ENCODE peak calls at places on chromosomes 13 and 19, in seven cellular contexts. J is transverse colon, E is sigmoid colon, B is suprapubic skin, S is A549, H is upper lobe of left lung, Z is tibial nerve. M is an unnamed sample.

GRCh38 chr13:32426981-32427851 is 714 bp downstream of the N4BP2L1 start:
- DNase-seq in J (peak; percentile 56), E (peak; percentile 83), B (peak; percentile 73), S (no peak), H (peak; percentile 69), Z (peak; percentile 39), M (peak; percentile 75)

GRCh38 chr19:50300814-50301606 is 28.2 kb downstream of the KCNC3 start:
- DNase-seq in J (no peak), E (no peak), B (no peak), S (peak; percentile 81), H (no peak), Z (no peak), M (no peak)

GRCh38 chr13:37175996-37176395 is 70.5 kb upstream of the CSNK1A1L start:
- DNase-seq in J (no peak), E (no peak), B (no peak), S (no peak), H (no peak), Z (peak; percentile 40), M (no peak)

GRCh38 chr19:54518844-54519243 is 16.2 kb downstream of the LAIR2 start:
- DNase-seq in J (no peak), E (no peak), B (no peak), S (no peak), H (no peak), Z (no peak), M (no peak)

GRCh38 chr13:44498969-44499368 is 77.2 kb downstream of the TSC22D1 start:
- DNase-seq in J (no peak), E (no peak), B (no peak), S (no peak), H (no peak), Z (no peak), M (no peak)

GRCh38 chr19:33828266-33829075 is 31.8 kb downstream of the KCTD15 start:
- DNase-seq in J (no peak), E (no peak), B (peak; percentile 34), S (no peak), H (no peak), Z (no peak), M (no peak)

GRCh38 chr19:56566904-56567273 is 379 bp upstream of the ZNF470 start:
- DNase-seq in J (peak; percentile 47), E (peak; percentile 71), B (peak; percentile 66), S (peak; percentile 66), H (peak; percentile 45), Z (peak; percentile 33), M (no peak)

GRCh38 chr19:33956941-33957340 is 160.3 kb downstream of the KCTD15 start:
- DNase-seq in J (no peak), E (no peak), B (no peak), S (no peak), H (no peak), Z (no peak), M (no peak)

GRCh38 chr19:54558339-54558738 is 15.3 kb upstream of the LILRA2 start:
- DNase-seq in J (no peak), E (no peak), B (no peak), S (no peak), H (no peak), Z (no peak), M (no peak)

GRCh38 chr19:47541507-47541906 is 26.6 kb upstream of the NAPA start:
- DNase-seq in J (no peak), E (no peak), B (no peak), S (no peak), H (no peak), Z (no peak), M (no peak)

GRCh38 chr19:4609878-4610511 is 29.3 kb upstream of the TNFAIP8L1 start:
- DNase-seq in J (no peak), E (no peak), B (no peak), S (no peak), H (peak; percentile 42), Z (no peak), M (peak; percentile 44)

GRCh38 chr19:5147971-5148793 is 179.3 kb downstream of the KDM4B start:
- DNase-seq in J (no peak), E (no peak), B (no peak), S (no peak), H (no peak), Z (peak; percentile 24), M (peak; percentile 17)

GRCh38 chr19:56525214-56525860 is 13.4 kb upstream of the ZFP28 start:
- DNase-seq in J (no peak), E (no peak), B (no peak), S (no peak), H (no peak), Z (no peak), M (no peak)

GRCh38 chr19:47095707-47096704 is 17.6 kb downstream of the ZC3H4 start:
- DNase-seq in J (peak; percentile 96), E (no peak), B (peak; percentile 85), S (peak; percentile 62), H (peak; percentile 95), Z (no peak), M (no peak)

GRCh38 chr13:40221460-40222201 is 444.8 kb downstream of the FOXO1 start:
- DNase-seq in J (peak; percentile 28), E (no peak), B (no peak), S (no peak), H (peak; percentile 37), Z (peak; percentile 66), M (no peak)

GRCh38 chr13:113203507-113204377 is 4.7 kb downstream of the PCID2 start:
- DNase-seq in J (no peak), E (peak; percentile 82), B (no peak), S (no peak), H (no peak), Z (no peak), M (no peak)

GRCh38 chr13:48748681-48749080 is 95.0 kb downstream of the CYSLTR2 start:
- DNase-seq in J (no peak), E (no peak), B (no peak), S (no peak), H (no peak), Z (no peak), M (no peak)

GRCh38 chr13:72062566-72062965 is 195.6 kb upstream of the DACH1 start:
- DNase-seq in J (peak; percentile 32), E (no peak), B (no peak), S (peak; percentile 3), H (peak; percentile 21), Z (no peak), M (no peak)

GRCh38 chr13:75813323-75813722 is 177.2 kb downstream of the LMO7 start:
- DNase-seq in J (no peak), E (no peak), B (no peak), S (no peak), H (no peak), Z (no peak), M (no peak)

GRCh38 chr13:21436582-21436981 is 22.5 kb downstream of the ZDHHC20 start:
- DNase-seq in J (no peak), E (no peak), B (no peak), S (no peak), H (no peak), Z (no peak), M (no peak)
- TF ChIP-seq EP300 in J (no peak), E (no peak), B (no peak), S (no peak), H (no peak), Z (no peak), M (no peak)

DNA sequence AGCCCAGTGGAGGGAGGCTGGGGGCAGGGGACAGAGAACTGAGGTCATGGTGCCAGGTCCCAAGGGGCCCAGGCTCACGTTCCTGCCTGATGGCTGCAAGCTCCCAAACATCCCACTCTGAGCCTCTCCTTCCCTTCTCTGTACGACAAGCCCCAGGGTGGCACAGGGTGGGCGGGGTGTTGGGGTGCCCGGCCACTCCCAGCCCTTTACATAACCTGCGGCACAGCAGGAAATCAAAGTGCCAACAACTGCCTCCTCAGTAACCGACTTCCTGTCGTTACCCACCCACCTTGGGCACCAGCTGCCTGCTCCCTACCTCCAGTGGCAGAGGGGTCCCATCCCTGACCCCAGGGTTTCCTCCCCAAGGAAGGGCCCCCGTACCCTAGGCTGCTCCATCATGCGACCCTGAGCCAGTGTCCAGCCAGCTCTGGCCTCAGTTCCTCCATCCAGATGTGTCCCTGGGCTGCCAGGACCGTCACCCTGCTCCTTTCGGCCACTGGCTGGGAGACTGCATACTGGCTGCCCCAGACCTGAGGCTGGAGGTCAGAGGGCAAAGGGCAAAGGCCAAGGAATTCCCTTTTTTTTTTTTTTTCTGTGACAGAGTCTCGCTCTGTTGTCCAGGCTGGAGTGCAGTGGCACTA is 27.7 kb upstream of the NFIC start:
- DNase-seq in J (peak; percentile 89), E (peak; percentile 77), B (no peak), S (no peak), H (peak; percentile 88), Z (no peak), M (peak; percentile 52)
- TF ChIP-seq POLR2A in J (peak; percentile 77), E (peak; percentile 44), B (no peak), S (no peak), H (no peak), Z (no peak), M (no peak)

DNA sequence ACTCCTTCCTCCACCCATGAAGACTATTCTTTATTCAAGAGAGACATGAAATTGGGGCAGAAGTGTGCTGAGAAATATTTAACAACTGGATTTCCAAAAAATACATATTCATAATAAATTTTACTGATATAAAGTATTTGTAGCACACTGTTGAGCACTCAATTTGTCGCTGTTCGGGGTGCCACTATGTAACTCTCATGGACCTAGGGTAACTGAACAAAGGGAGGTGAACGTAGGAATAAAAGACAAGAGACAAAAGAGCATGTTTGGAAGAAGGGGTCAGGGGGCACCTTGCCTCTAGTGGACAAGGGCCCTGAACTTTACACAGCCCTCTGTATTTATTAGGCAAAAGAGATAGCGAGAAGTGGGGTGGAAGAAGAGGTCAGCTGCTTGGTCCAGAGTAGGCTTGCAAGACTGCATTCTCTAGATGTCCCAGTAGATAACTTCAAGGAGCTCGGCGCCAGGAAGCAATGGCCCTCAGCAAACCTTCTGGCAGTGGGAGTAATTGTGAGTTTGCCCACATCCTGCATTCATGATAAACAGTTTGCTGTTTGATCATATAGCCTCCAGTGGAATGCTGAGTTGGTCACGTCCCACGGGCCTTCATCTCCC is 4.5 kb upstream of the ZNF175 start:
- DNase-seq in J (no peak), E (no peak), B (no peak), S (no peak), H (no peak), Z (no peak), M (no peak)
- TF ChIP-seq EP300 in J (no peak), E (no peak), B (no peak), S (no peak), H (no peak), Z (no peak), M (no peak)

GRCh38 chr19:57664269-57665127 is 4.2 kb upstream of the ZSCAN4 start:
- DNase-seq in J (peak; percentile 48), E (peak; percentile 75), B (no peak), S (no peak), H (peak; percentile 31), Z (no peak), M (peak; percentile 39)
- TF ChIP-seq POLR2A in J (no peak), E (no peak), B (no peak), S (no peak), H (no peak), Z (no peak), M (no peak)

GRCh38 chr13:91056746-91057145 is 290.7 kb upstream of the MIR17HG start:
- DNase-seq in J (no peak), E (no peak), B (no peak), S (no peak), H (no peak), Z (no peak), M (no peak)
- TF ChIP-seq EP300 in J (no peak), E (no peak), B (no peak), S (no peak), H (no peak), Z (no peak), M (no peak)

GRCh38 chr19:12933287-12934072 is at the start of gene FARSA:
- DNase-seq in J (peak; percentile 93), E (peak; percentile 96), B (peak; percentile 96), S (peak; percentile 89), H (peak; percentile 96), Z (peak; percentile 89), M (peak; percentile 92)
- TF ChIP-seq POLR2A in J (peak; percentile 77), E (peak; percentile 10), B (no peak), S (peak; percentile 82), H (no peak), Z (peak; percentile 16), M (peak; percentile 43)

GRCh38 chr13:108006619-108007018 is 208.7 kb downstream of the LIG4 start:
- DNase-seq in J (no peak), E (no peak), B (no peak), S (no peak), H (no peak), Z (no peak), M (no peak)
- TF ChIP-seq EP300 in J (no peak), E (no peak), B (no peak), S (no peak), H (no peak), Z (no peak), M (no peak)

M was measured in ovary.